ENCODE peak calls at places on chromosomes 11 and 22, in five cellular contexts. One of them, this sample, is unnamed.

GRCh38 chr11:2612884-2613571 is 86.8 kb downstream of the KCNQ1OT1 start:
- DNase-seq in sigmoid colon: no peak
- DNase-seq in RWPE2: no peak
- DNase-seq in epithelial cell of esophagus: no peak
- DNase-seq in choroid plexus epithelial cell: peak; percentile 38
- DNase-seq in this sample: no peak

GRCh38 chr11:62889484-62890437 is 9.1 kb downstream of the SLC3A2 start:
- DNase-seq in sigmoid colon: no peak
- DNase-seq in RWPE2: no peak
- DNase-seq in epithelial cell of esophagus: no peak
- DNase-seq in choroid plexus epithelial cell: peak; percentile 35
- DNase-seq in this sample: no peak

GRCh38 chr11:5345831-5346230 is 2.5 kb upstream of the OR51B5 start:
- DNase-seq in sigmoid colon: no peak
- DNase-seq in RWPE2: no peak
- DNase-seq in epithelial cell of esophagus: no peak
- DNase-seq in choroid plexus epithelial cell: peak; percentile 59
- DNase-seq in this sample: no peak

GRCh38 chr22:49027122-49027670 is 800.5 kb downstream of the BRD1 start:
- DNase-seq in sigmoid colon: no peak
- DNase-seq in RWPE2: peak; percentile 38
- DNase-seq in epithelial cell of esophagus: no peak
- DNase-seq in choroid plexus epithelial cell: no peak
- DNase-seq in this sample: no peak

GRCh38 chr22:29907753-29908515 is 25.0 kb downstream of the MTMR3 start:
- DNase-seq in sigmoid colon: peak; percentile 73
- DNase-seq in RWPE2: peak; percentile 76
- DNase-seq in epithelial cell of esophagus: peak; percentile 98
- DNase-seq in choroid plexus epithelial cell: peak; percentile 98
- DNase-seq in this sample: peak; percentile 84

GRCh38 chr11:121671276-121672168 is 218.8 kb upstream of the SORL1-AS1 start:
- DNase-seq in sigmoid colon: no peak
- DNase-seq in RWPE2: no peak
- DNase-seq in epithelial cell of esophagus: no peak
- DNase-seq in choroid plexus epithelial cell: peak; percentile 77
- DNase-seq in this sample: no peak

GRCh38 chr11:117691501-117691900 is 105.5 kb downstream of the DSCAML1 start:
- DNase-seq in sigmoid colon: no peak
- DNase-seq in RWPE2: no peak
- DNase-seq in epithelial cell of esophagus: no peak
- DNase-seq in choroid plexus epithelial cell: no peak
- DNase-seq in this sample: no peak

GRCh38 chr22:40190501-40190900 is 12.8 kb downstream of the TNRC6B start:
- DNase-seq in sigmoid colon: no peak
- DNase-seq in RWPE2: no peak
- DNase-seq in epithelial cell of esophagus: no peak
- DNase-seq in choroid plexus epithelial cell: no peak
- DNase-seq in this sample: no peak

GRCh38 chr11:107301886-107302285 is 155.7 kb downstream of the CWF19L2 start:
- DNase-seq in sigmoid colon: no peak
- DNase-seq in RWPE2: no peak
- DNase-seq in epithelial cell of esophagus: peak; percentile 63
- DNase-seq in choroid plexus epithelial cell: peak; percentile 7
- DNase-seq in this sample: no peak

GRCh38 chr11:13277719-13278619 is at the start of gene BMAL1:
- DNase-seq in sigmoid colon: peak; percentile 80
- DNase-seq in RWPE2: no peak
- DNase-seq in epithelial cell of esophagus: peak; percentile 15
- DNase-seq in choroid plexus epithelial cell: no peak
- DNase-seq in this sample: peak; percentile 40

GRCh38 chr11:67275606-67276409 is 9.5 kb downstream of the GRK2 start:
- DNase-seq in sigmoid colon: peak; percentile 59
- DNase-seq in RWPE2: peak; percentile 52
- DNase-seq in epithelial cell of esophagus: no peak
- DNase-seq in choroid plexus epithelial cell: no peak
- DNase-seq in this sample: no peak

GRCh38 chr11:110571286-110571685 is 141.0 kb downstream of the ARHGAP20 start:
- DNase-seq in sigmoid colon: no peak
- DNase-seq in RWPE2: no peak
- DNase-seq in epithelial cell of esophagus: no peak
- DNase-seq in choroid plexus epithelial cell: no peak
- DNase-seq in this sample: no peak

GRCh38 chr22:46563381-46564083 is 26.1 kb upstream of the CELSR1 start:
- DNase-seq in sigmoid colon: peak; percentile 81
- DNase-seq in RWPE2: peak; percentile 56
- DNase-seq in epithelial cell of esophagus: peak; percentile 63
- DNase-seq in choroid plexus epithelial cell: peak; percentile 67
- DNase-seq in this sample: peak; percentile 86

GRCh38 chr11:128551641-128552335 is 35.6 kb downstream of the ETS1 start:
- DNase-seq in sigmoid colon: no peak
- DNase-seq in RWPE2: no peak
- DNase-seq in epithelial cell of esophagus: no peak
- DNase-seq in choroid plexus epithelial cell: no peak
- DNase-seq in this sample: no peak

GRCh38 chr11:83006877-83007330 is 64.8 kb downstream of the RAB30 start:
- DNase-seq in sigmoid colon: no peak
- DNase-seq in RWPE2: no peak
- DNase-seq in epithelial cell of esophagus: no peak
- DNase-seq in choroid plexus epithelial cell: no peak
- DNase-seq in this sample: no peak

GRCh38 chr11:79092791-79093313 is 348.0 kb downstream of the TENM4 start:
- DNase-seq in sigmoid colon: peak; percentile 75
- DNase-seq in RWPE2: peak; percentile 85
- DNase-seq in epithelial cell of esophagus: peak; percentile 100
- DNase-seq in choroid plexus epithelial cell: peak; percentile 91
- DNase-seq in this sample: peak; percentile 55

GRCh38 chr11:120908521-120909181 is 115.3 kb upstream of the TBCEL start:
- DNase-seq in sigmoid colon: no peak
- DNase-seq in RWPE2: no peak
- DNase-seq in epithelial cell of esophagus: peak; percentile 31
- DNase-seq in choroid plexus epithelial cell: peak; percentile 17
- DNase-seq in this sample: no peak

GRCh38 chr11:100152751-100153150 is 534.3 kb upstream of the ARHGAP42 start:
- DNase-seq in sigmoid colon: no peak
- DNase-seq in RWPE2: no peak
- DNase-seq in epithelial cell of esophagus: no peak
- DNase-seq in choroid plexus epithelial cell: peak; percentile 33
- DNase-seq in this sample: no peak

GRCh38 chr11:62680825-62681240 is 2.0 kb upstream of the UBXN1 start:
- DNase-seq in sigmoid colon: peak; percentile 73
- DNase-seq in RWPE2: no peak
- DNase-seq in epithelial cell of esophagus: peak; percentile 81
- DNase-seq in choroid plexus epithelial cell: peak; percentile 90
- DNase-seq in this sample: peak; percentile 64

GRCh38 chr11:108538022-108538424 is 39.8 kb upstream of the POGLUT3 start:
- DNase-seq in sigmoid colon: no peak
- DNase-seq in RWPE2: no peak
- DNase-seq in epithelial cell of esophagus: peak; percentile 88
- DNase-seq in choroid plexus epithelial cell: no peak
- DNase-seq in this sample: peak; percentile 21

GRCh38 chr11:57500526-57500925 is 15.0 kb downstream of the SLC43A1 start:
- DNase-seq in sigmoid colon: no peak
- DNase-seq in RWPE2: no peak
- DNase-seq in epithelial cell of esophagus: no peak
- DNase-seq in choroid plexus epithelial cell: no peak
- DNase-seq in this sample: no peak

GRCh38 chr11:28965824-28966223 is 857.6 kb downstream of the METTL15 start:
- DNase-seq in sigmoid colon: no peak
- DNase-seq in RWPE2: no peak
- DNase-seq in epithelial cell of esophagus: no peak
- DNase-seq in choroid plexus epithelial cell: peak; percentile 21
- DNase-seq in this sample: no peak

GRCh38 chr11:69744435-69744834 is 30.7 kb downstream of the FGF4 start:
- DNase-seq in sigmoid colon: no peak
- DNase-seq in RWPE2: no peak
- DNase-seq in epithelial cell of esophagus: peak; percentile 21
- DNase-seq in choroid plexus epithelial cell: peak; percentile 81
- DNase-seq in this sample: peak; percentile 22

GRCh38 chr11:3163241-3163981 is 1.7 kb downstream of the OSBPL5 start:
- DNase-seq in sigmoid colon: no peak
- DNase-seq in RWPE2: peak; percentile 35
- DNase-seq in epithelial cell of esophagus: no peak
- DNase-seq in choroid plexus epithelial cell: no peak
- DNase-seq in this sample: no peak

GRCh38 chr22:29152381-29153138 is 53.1 kb upstream of the EMID1 start:
- DNase-seq in sigmoid colon: peak; percentile 69
- DNase-seq in RWPE2: no peak
- DNase-seq in epithelial cell of esophagus: no peak
- DNase-seq in choroid plexus epithelial cell: peak; percentile 16
- DNase-seq in this sample: no peak

GRCh38 chr22:46049726-46050450 is 72.9 kb upstream of the WNT7B start:
- DNase-seq in sigmoid colon: peak; percentile 64
- DNase-seq in RWPE2: peak; percentile 54
- DNase-seq in epithelial cell of esophagus: peak; percentile 85
- DNase-seq in choroid plexus epithelial cell: no peak
- DNase-seq in this sample: no peak

GRCh38 chr11:89293966-89294679 is 116.4 kb downstream of the TYR start:
- DNase-seq in sigmoid colon: peak; percentile 53
- DNase-seq in RWPE2: peak; percentile 23
- DNase-seq in epithelial cell of esophagus: peak; percentile 4
- DNase-seq in choroid plexus epithelial cell: peak; percentile 58
- DNase-seq in this sample: no peak

GRCh38 chr11:92886243-92886905 is 83.1 kb upstream of the MTNR1B start:
- DNase-seq in sigmoid colon: no peak
- DNase-seq in RWPE2: no peak
- DNase-seq in epithelial cell of esophagus: peak; percentile 77
- DNase-seq in choroid plexus epithelial cell: peak; percentile 72
- DNase-seq in this sample: peak; percentile 44

GRCh38 chr11:113553905-113554304 is 78.7 kb upstream of the DRD2 start:
- DNase-seq in sigmoid colon: no peak
- DNase-seq in RWPE2: no peak
- DNase-seq in epithelial cell of esophagus: no peak
- DNase-seq in choroid plexus epithelial cell: no peak
- DNase-seq in this sample: no peak
- TF ChIP-seq CTCF in sigmoid colon: no peak
- TF ChIP-seq CTCF in RWPE2: no peak
- TF ChIP-seq CTCF in epithelial cell of esophagus: no peak
- TF ChIP-seq CTCF in choroid plexus epithelial cell: peak; percentile 22
- TF ChIP-seq CTCF in this sample: no peak

DNA sequence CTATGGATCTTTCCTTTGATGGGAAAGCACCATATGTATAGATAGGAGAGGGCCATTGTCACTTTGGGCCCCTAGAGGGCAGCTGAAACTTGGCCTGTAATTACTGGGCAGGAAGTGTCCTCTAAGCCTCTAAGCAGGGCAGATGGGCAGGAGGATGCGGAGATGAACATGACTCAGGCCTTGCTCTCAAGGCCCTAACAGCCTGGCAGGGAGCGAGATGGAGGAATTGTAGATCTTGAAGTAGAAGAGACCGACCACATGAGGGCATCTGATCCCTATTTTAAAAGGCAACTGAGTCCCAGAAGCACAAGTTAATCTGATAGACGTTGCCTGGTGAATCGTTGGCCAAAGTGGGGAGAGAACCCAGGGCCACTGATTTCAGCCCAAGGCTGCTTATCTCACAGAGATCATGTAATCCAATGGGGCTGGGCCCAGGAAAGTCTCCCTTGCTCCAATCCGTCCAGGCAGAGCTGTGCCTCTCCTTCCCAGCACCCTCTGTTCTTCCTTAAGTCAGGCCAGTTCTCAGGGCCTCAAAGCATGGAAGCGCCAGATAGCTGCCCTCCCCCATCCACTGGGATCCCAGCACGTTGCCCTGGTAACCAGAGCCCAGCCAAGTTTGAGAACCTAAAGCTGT is 2.5 kb upstream of the SEPTIN3 start:
- DNase-seq in sigmoid colon: no peak
- DNase-seq in RWPE2: no peak
- DNase-seq in epithelial cell of esophagus: peak; percentile 86
- DNase-seq in choroid plexus epithelial cell: peak; percentile 95
- DNase-seq in this sample: peak; percentile 45
- TF ChIP-seq CTCF in sigmoid colon: peak; percentile 20
- TF ChIP-seq CTCF in RWPE2: peak; percentile 65
- TF ChIP-seq CTCF in epithelial cell of esophagus: peak; percentile 47
- TF ChIP-seq CTCF in choroid plexus epithelial cell: peak; percentile 71
- TF ChIP-seq CTCF in this sample: no peak

DNA sequence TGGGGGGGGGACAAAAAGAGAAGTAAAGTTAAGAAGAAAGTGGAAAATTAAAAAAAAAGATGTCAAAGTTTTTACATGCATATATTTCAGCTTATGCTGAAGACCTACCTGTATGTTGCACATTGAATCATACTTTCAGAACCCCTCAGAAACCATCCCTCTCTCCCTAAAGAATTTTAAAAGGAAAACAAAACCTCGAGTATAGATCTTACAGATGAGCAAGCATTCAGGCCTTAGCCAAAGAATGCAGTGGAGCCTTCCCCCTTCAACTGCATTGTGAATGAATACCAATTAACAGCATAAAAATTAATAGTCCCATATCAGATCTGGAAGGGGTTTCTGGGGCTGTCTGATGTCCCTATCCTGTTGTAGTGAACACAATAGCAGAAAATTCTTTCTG is 16.3 kb downstream of the KDELR3 start:
- DNase-seq in sigmoid colon: no peak
- DNase-seq in RWPE2: no peak
- DNase-seq in epithelial cell of esophagus: no peak
- DNase-seq in choroid plexus epithelial cell: no peak
- DNase-seq in this sample: no peak
- TF ChIP-seq CTCF in sigmoid colon: no peak
- TF ChIP-seq CTCF in RWPE2: no peak
- TF ChIP-seq CTCF in epithelial cell of esophagus: no peak
- TF ChIP-seq CTCF in choroid plexus epithelial cell: no peak
- TF ChIP-seq CTCF in this sample: no peak

GRCh38 chr11:35046606-35047005 is 92.4 kb upstream of the CD44 start:
- DNase-seq in sigmoid colon: no peak
- DNase-seq in RWPE2: no peak
- DNase-seq in epithelial cell of esophagus: no peak
- DNase-seq in choroid plexus epithelial cell: no peak
- DNase-seq in this sample: no peak
- TF ChIP-seq CTCF in sigmoid colon: no peak
- TF ChIP-seq CTCF in RWPE2: no peak
- TF ChIP-seq CTCF in epithelial cell of esophagus: no peak
- TF ChIP-seq CTCF in choroid plexus epithelial cell: no peak
- TF ChIP-seq CTCF in this sample: no peak

DNA sequence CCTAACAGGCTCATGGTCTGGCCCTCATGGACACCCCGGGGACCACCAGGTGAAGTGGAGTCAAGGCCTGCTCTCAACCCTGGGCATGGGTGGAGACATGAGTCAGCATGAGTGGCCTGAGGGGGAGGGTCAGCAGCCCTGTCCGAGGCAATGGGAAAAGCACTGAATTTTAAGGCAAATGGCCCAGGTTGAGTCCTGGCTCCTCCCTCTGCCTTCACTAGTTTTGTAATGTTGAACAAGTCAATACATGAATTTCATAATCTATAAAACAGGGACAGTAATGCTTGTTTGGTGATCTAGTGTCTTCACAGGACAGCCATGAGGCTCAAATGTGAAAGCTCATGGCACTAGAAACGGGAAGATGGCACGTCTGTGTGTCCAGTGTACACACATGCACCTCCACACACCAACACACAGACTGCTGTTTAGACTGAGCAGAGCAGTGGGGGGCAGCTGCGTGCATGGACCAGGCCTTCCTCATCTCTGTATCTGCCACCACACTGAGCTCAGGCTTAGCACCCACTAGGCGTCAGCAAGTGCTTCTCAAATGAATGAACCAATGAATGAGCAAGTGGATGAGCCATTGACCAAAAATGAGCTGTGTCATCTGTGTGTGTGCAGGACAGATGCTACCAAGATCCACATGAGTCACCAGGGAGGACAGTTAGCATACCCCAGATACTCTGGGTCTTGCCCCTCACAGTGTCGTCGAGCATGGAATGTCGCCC is 63.4 kb downstream of the NRXN2 start:
- DNase-seq in sigmoid colon: no peak
- DNase-seq in RWPE2: no peak
- DNase-seq in epithelial cell of esophagus: peak; percentile 94
- DNase-seq in choroid plexus epithelial cell: peak; percentile 38
- DNase-seq in this sample: no peak
- TF ChIP-seq CTCF in sigmoid colon: no peak
- TF ChIP-seq CTCF in RWPE2: peak; percentile 22
- TF ChIP-seq CTCF in epithelial cell of esophagus: peak; percentile 39
- TF ChIP-seq CTCF in choroid plexus epithelial cell: no peak
- TF ChIP-seq CTCF in this sample: no peak